ENCODE peak calls at places on chromosomes 7 and 10, in four cellular contexts. One of them, this sample, is unnamed. For H3K4me1, the result is how much of the 10 kb centered on the place peaks cover.

GRCh38 chr10:76336213-76336963 is 905.0 kb downstream of the LRMDA start:
- DNase-seq in tibial artery: no peak
- DNase-seq in neuronal stem cell: no peak
- DNase-seq in IMR-90: no peak
- DNase-seq in this sample: no peak

GRCh38 chr7:6536262-6536770 is 14.9 kb downstream of the GRID2IP start:
- DNase-seq in tibial artery: no peak
- DNase-seq in neuronal stem cell: no peak
- DNase-seq in IMR-90: no peak
- DNase-seq in this sample: no peak

GRCh38 chr7:23062452-23062851 is 43.1 kb upstream of the KLHL7 start:
- DNase-seq in tibial artery: no peak
- DNase-seq in neuronal stem cell: no peak
- DNase-seq in IMR-90: peak
- DNase-seq in this sample: no peak

GRCh38 chr10:98158576-98158975 is 24.1 kb downstream of the R3HCC1L start:
- DNase-seq in tibial artery: no peak
- DNase-seq in neuronal stem cell: no peak
- DNase-seq in IMR-90: no peak
- DNase-seq in this sample: no peak

GRCh38 chr10:47095848-47096612 is 184.8 kb downstream of the PTPN20 start:
- DNase-seq in tibial artery: no peak
- DNase-seq in neuronal stem cell: no peak
- DNase-seq in IMR-90: no peak
- DNase-seq in this sample: no peak

GRCh38 chr7:120588862-120589261 is 269.1 kb downstream of the TSPAN12 start:
- DNase-seq in tibial artery: no peak
- DNase-seq in neuronal stem cell: no peak
- DNase-seq in IMR-90: no peak
- DNase-seq in this sample: no peak

GRCh38 chr10:17009228-17009700 is 120.3 kb downstream of the CUBN start:
- DNase-seq in tibial artery: peak
- DNase-seq in neuronal stem cell: no peak
- DNase-seq in IMR-90: peak
- DNase-seq in this sample: no peak

GRCh38 chr10:110642980-110643655 is 1.0 kb upstream of the RBM20 start:
- DNase-seq in tibial artery: no peak
- DNase-seq in neuronal stem cell: peak
- DNase-seq in IMR-90: no peak
- DNase-seq in this sample: no peak

GRCh38 chr10:6136215-6137201 is 47.7 kb downstream of the RBM17 start:
- DNase-seq in tibial artery: no peak
- DNase-seq in neuronal stem cell: no peak
- DNase-seq in IMR-90: peak
- DNase-seq in this sample: no peak

GRCh38 chr10:71691405-71691804 is 28.2 kb downstream of the C10orf105 start:
- DNase-seq in tibial artery: no peak
- DNase-seq in neuronal stem cell: no peak
- DNase-seq in IMR-90: no peak
- DNase-seq in this sample: no peak

GRCh38 chr10:71694039-71694471 is 25.5 kb downstream of the C10orf105 start:
- DNase-seq in tibial artery: no peak
- DNase-seq in neuronal stem cell: no peak
- DNase-seq in IMR-90: no peak
- DNase-seq in this sample: no peak

GRCh38 chr10:71694567-71694968 is 25.0 kb downstream of the C10orf105 start:
- DNase-seq in tibial artery: peak
- DNase-seq in neuronal stem cell: no peak
- DNase-seq in IMR-90: no peak
- DNase-seq in this sample: no peak

GRCh38 chr10:71693377-71693776 is 26.2 kb downstream of the C10orf105 start:
- DNase-seq in tibial artery: no peak
- DNase-seq in neuronal stem cell: no peak
- DNase-seq in IMR-90: no peak
- DNase-seq in this sample: no peak

GRCh38 chr10:71692598-71693307 is 26.8 kb downstream of the C10orf105 start:
- DNase-seq in tibial artery: no peak
- DNase-seq in neuronal stem cell: no peak
- DNase-seq in IMR-90: no peak
- DNase-seq in this sample: no peak
- H3K4me1 ChIP-seq in tibial artery: under half
- H3K4me1 ChIP-seq in neuronal stem cell: under half
- H3K4me1 ChIP-seq in IMR-90: under half
- H3K4me1 ChIP-seq in this sample: under half

GRCh38 chr7:151518105-151518780 is 1.5 kb downstream of the RHEB start:
- DNase-seq in tibial artery: peak
- DNase-seq in neuronal stem cell: no peak
- DNase-seq in IMR-90: peak
- DNase-seq in this sample: peak

GRCh38 chr7:151519765-151520418 is at the start of gene RHEB:
- DNase-seq in tibial artery: peak
- DNase-seq in neuronal stem cell: peak
- DNase-seq in IMR-90: peak
- DNase-seq in this sample: peak

GRCh38 chr7:151518781-151519044 is 982 bp downstream of the RHEB start:
- DNase-seq in tibial artery: no peak
- DNase-seq in neuronal stem cell: no peak
- DNase-seq in IMR-90: no peak
- DNase-seq in this sample: no peak

GRCh38 chr7:151514461-151515396 is 5.0 kb downstream of the RHEB start:
- DNase-seq in tibial artery: no peak
- DNase-seq in neuronal stem cell: no peak
- DNase-seq in IMR-90: no peak
- DNase-seq in this sample: no peak

DNA sequence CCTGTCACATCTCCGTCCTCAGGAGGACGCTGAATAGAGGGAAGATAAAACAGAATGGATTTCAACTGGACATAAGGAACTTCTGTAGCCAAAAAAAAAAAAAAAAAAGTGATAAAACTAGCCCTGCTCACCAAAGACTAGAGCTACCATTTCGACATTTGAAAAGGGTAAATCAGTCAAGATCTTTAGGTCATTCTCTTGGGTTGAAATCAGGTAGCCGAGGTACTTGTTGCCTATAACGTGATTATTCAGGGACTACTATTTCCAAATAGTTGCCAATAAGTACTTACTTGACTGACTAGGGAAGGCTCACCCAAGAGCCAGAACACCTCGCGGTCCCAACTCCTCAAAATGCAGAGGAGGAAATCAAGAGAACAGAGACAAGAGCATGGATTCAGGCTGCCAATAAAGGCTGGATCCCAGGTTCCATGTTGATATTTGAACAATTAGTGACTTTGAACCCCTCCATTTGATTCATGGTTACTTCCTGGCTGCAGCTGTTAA is 2.0 kb downstream of the RHEB start:
- DNase-seq in tibial artery: no peak
- DNase-seq in neuronal stem cell: no peak
- DNase-seq in IMR-90: no peak
- DNase-seq in this sample: no peak
- H3K27ac ChIP-seq in tibial artery: peak
- H3K27ac ChIP-seq in neuronal stem cell: no peak
- H3K27ac ChIP-seq in IMR-90: peak
- H3K27ac ChIP-seq in this sample: no peak

DNA sequence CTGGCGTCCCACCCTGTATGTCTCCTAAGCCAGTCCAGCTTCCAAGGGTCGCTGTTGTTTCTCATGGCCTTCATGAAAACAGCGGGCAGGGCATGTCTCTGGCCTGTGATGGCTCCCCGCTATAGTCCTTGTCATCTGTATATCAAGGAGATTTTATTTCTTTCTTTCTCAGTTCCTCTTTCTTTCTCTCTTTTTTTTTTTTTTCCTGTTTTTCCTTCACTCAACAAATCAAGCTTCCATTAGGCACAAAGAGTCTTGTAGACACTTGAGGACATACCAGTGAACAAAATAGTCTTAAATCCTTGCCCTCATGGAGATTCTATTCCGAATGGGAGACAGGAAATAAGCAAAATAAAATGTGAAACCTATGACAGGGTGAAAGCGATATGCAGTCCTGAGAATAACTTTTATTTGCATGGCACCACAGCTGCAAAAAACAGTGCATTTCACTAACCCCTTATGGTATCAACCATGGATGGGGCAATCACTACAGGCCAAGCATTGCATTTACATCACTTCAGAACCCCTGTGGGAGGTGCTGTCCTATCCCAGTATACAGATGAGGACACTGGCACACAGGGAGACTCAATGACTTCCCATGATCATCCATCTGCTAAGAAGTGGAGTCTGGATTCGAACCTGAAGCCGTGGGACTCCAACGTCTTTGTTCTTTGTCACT is 50.7 kb downstream of the SYPL1 start:
- DNase-seq in tibial artery: no peak
- DNase-seq in neuronal stem cell: no peak
- DNase-seq in IMR-90: no peak
- DNase-seq in this sample: no peak
- H3K4me1 ChIP-seq in tibial artery: under half
- H3K4me1 ChIP-seq in neuronal stem cell: under half
- H3K4me1 ChIP-seq in IMR-90: under half
- H3K4me1 ChIP-seq in this sample: under half

DNA sequence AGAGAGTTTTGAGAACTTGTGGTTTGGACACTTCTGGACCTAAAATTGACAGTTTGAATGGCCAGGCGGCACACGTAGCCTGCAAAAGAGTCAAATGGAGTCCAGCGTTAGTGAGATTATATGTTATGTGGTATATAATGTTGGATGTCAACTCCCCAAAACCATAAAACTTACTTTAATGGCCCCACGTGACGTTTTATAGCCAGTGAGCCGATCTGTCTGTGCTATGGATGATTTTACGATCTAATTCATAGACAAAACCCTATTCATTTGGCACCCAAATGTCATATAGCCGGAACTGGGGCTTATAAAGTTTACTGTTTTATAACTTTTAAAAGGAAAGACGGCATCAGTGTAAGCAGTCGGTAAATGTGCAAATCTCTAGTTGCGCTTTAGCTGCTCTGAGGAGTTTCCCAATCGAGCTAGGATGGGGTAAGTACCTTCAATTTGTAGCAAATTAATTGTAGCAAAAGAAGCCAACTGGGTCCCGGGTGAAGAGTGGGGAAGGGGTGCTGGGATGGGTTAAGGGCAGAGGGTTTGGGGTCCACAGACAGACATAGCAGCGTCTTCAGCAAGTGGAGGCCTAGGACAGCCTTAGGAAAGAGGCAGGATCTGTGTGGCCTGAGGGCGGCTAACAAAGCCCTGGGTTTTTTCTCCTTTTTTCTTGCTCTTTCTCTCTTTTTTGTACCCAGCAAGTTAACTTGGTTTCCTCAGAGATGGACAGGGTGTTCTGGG is 3.2 kb downstream of the HOXA5 start:
- DNase-seq in tibial artery: no peak
- DNase-seq in neuronal stem cell: no peak
- DNase-seq in IMR-90: no peak
- DNase-seq in this sample: no peak
- H3K27ac ChIP-seq in tibial artery: no peak
- H3K27ac ChIP-seq in neuronal stem cell: no peak
- H3K27ac ChIP-seq in IMR-90: peak
- H3K27ac ChIP-seq in this sample: no peak

GRCh38 chr10:22619111-22619510 is 95.3 kb downstream of the PIP4K2A start:
- DNase-seq in tibial artery: no peak
- DNase-seq in neuronal stem cell: no peak
- DNase-seq in IMR-90: no peak
- DNase-seq in this sample: no peak

GRCh38 chr10:22620140-22620857 is 94.1 kb downstream of the PIP4K2A start:
- DNase-seq in tibial artery: peak
- DNase-seq in neuronal stem cell: no peak
- DNase-seq in IMR-90: peak
- DNase-seq in this sample: no peak

GRCh38 chr10:22621726-22622125 is 92.7 kb downstream of the PIP4K2A start:
- DNase-seq in tibial artery: no peak
- DNase-seq in neuronal stem cell: no peak
- DNase-seq in IMR-90: no peak
- DNase-seq in this sample: no peak

GRCh38 chr10:22622242-22622806 is 92.1 kb downstream of the PIP4K2A start:
- DNase-seq in tibial artery: no peak
- DNase-seq in neuronal stem cell: no peak
- DNase-seq in IMR-90: no peak
- DNase-seq in this sample: no peak

DNA sequence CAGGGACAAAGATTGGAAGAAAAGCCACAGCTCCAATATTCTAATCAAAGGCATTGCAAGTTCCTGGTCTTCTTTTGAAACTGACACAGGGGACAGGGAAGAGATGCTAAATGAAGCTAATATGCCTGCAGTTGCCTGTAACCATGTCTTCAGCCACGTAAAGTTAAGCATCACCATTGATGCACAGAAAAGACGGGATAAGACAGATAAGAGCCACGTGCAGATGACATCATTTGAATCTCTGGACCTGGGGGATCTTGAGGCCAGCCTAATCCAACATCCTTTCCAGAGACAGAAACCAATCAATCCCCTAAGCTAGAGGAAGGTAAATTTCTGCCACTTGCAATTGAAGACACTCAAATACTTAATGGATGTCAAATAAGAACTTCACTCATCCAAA is 93.4 kb downstream of the PIP4K2A start:
- DNase-seq in tibial artery: no peak
- DNase-seq in neuronal stem cell: no peak
- DNase-seq in IMR-90: peak
- DNase-seq in this sample: no peak
- H3K4me1 ChIP-seq in tibial artery: under half
- H3K4me1 ChIP-seq in neuronal stem cell: under half
- H3K4me1 ChIP-seq in IMR-90: under half
- H3K4me1 ChIP-seq in this sample: half or more

GRCh38 chr7:1026721-1027151 is 17.6 kb upstream of the GPR146 start:
- DNase-seq in tibial artery: no peak
- DNase-seq in neuronal stem cell: no peak
- DNase-seq in IMR-90: no peak
- DNase-seq in this sample: no peak
- H3K27ac ChIP-seq in tibial artery: peak
- H3K27ac ChIP-seq in neuronal stem cell: no peak
- H3K27ac ChIP-seq in IMR-90: no peak
- H3K27ac ChIP-seq in this sample: no peak

GRCh38 chr10:103648231-103648950 is 154.9 kb downstream of the NEURL1 start:
- DNase-seq in tibial artery: peak
- DNase-seq in neuronal stem cell: no peak
- DNase-seq in IMR-90: no peak
- DNase-seq in this sample: no peak
- H3K4me1 ChIP-seq in tibial artery: under half
- H3K4me1 ChIP-seq in neuronal stem cell: under half
- H3K4me1 ChIP-seq in IMR-90: under half
- H3K4me1 ChIP-seq in this sample: under half

DNA sequence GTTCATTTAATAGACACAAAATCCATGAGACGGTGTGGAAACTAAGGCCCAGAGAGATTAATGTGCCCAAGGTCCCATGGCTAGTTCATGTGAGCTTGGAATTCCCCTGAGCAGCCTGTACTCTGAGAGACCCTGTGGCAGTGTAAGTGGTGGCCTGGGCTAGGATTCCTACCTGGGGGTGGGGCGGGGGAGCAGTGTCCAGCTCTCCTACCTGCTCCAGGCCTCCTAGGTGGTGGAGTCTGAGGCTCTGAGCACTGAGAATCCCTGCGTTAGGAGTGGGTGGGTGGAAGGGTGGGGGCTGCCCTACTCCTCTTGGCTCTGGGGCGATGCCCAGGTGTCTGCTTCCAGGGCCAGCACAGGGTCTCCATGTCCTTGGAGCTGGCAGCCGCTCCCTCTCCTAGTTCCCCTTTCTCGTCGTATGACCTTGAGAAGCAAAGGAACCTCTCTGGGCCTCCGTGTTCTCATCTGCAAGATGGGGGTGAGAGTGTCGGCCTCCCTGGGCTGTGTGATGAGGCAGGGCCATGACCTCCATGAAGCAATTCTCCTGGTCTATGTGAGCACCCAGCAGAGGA is 2.5 kb downstream of the SNCG start:
- DNase-seq in tibial artery: peak
- DNase-seq in neuronal stem cell: no peak
- DNase-seq in IMR-90: no peak
- DNase-seq in this sample: no peak
- H3K27ac ChIP-seq in tibial artery: peak
- H3K27ac ChIP-seq in neuronal stem cell: no peak
- H3K27ac ChIP-seq in IMR-90: no peak
- H3K27ac ChIP-seq in this sample: no peak

This sample was measured in effector memory CD4-positive, alpha-beta T cell.